ENCODE peak calls at places on chromosomes 12 and 14, in five cellular contexts. E, C, S, T and V are unnamed samples. For H3K4me1 and H3K27me3, the result is how much of the 10 kb centered on the place peaks cover.

GRCh38 chr12:14243941-14244340 is 121.5 kb upstream of the ATF7IP start:
- DNase-seq in E (no peak), C (no peak), S (no peak), T (no peak), V (no peak)

GRCh38 chr14:30389134-30389900 is 169.6 kb upstream of the G2E3 start:
- DNase-seq in E (no peak), C (no peak), S (peak), T (no peak), V (peak)

GRCh38 chr12:115451785-115452736 is 768.1 kb upstream of the TBX3 start:
- DNase-seq in E (peak), C (no peak), S (peak), T (peak), V (peak)

GRCh38 chr12:121299662-121300061 is 3.2 kb upstream of the CAMKK2 start:
- DNase-seq in E (no peak), C (no peak), S (no peak), T (no peak), V (no peak)

GRCh38 chr14:61438860-61439765 is 117.7 kb downstream of the PRKCH start:
- DNase-seq in E (peak), C (no peak), S (peak), T (no peak), V (peak)

GRCh38 chr12:49809369-49810158 is 18.6 kb downstream of the NCKAP5L start:
- DNase-seq in E (no peak), C (peak), S (peak), T (peak), V (peak)

GRCh38 chr12:109892748-109893147 is 7.3 kb upstream of the TCHP start:
- DNase-seq in E (no peak), C (no peak), S (no peak), T (no peak), V (no peak)

GRCh38 chr14:104187121-104187889 is 48.9 kb downstream of the KIF26A start:
- DNase-seq in E (no peak), C (no peak), S (no peak), T (no peak), V (no peak)

GRCh38 chr14:68143341-68143807 is 323.8 kb downstream of the RAD51B start:
- DNase-seq in E (peak), C (peak), S (peak), T (peak), V (peak)

GRCh38 chr14:22614240-22614799 is 16.2 kb downstream of the ABHD4 start:
- DNase-seq in E (peak), C (no peak), S (peak), T (peak), V (no peak)

GRCh38 chr12:49867580-49868341 is 24.9 kb upstream of the BCDIN3D start:
- DNase-seq in E (no peak), C (no peak), S (peak), T (peak), V (no peak)

GRCh38 chr14:74913393-74913792 is 9.7 kb downstream of the RPS6KL1 start:
- DNase-seq in E (no peak), C (no peak), S (no peak), T (no peak), V (no peak)

GRCh38 chr14:90893510-90893909 is 77.3 kb upstream of the TTC7B start:
- DNase-seq in E (no peak), C (no peak), S (no peak), T (no peak), V (no peak)

GRCh38 chr14:81157431-81157830 is 63.3 kb downstream of the GTF2A1 start:
- DNase-seq in E (no peak), C (no peak), S (peak), T (no peak), V (no peak)

GRCh38 chr14:104514156-104514848 is 65.3 kb upstream of the C14orf180 start:
- DNase-seq in E (no peak), C (no peak), S (no peak), T (no peak), V (peak)

GRCh38 chr14:100588671-100589070 is 1.5 kb upstream of the BEGAIN start:
- DNase-seq in E (no peak), C (no peak), S (no peak), T (peak), V (no peak)

GRCh38 chr12:130835436-130835835 is 3.6 kb downstream of the STX2 start:
- DNase-seq in E (no peak), C (no peak), S (no peak), T (no peak), V (no peak)

GRCh38 chr14:25055005-25055404 is 5.1 kb upstream of the STXBP6 start:
- DNase-seq in E (no peak), C (no peak), S (no peak), T (no peak), V (no peak)

GRCh38 chr14:104694991-104695659 is 5.7 kb downstream of the INF2 start:
- DNase-seq in E (no peak), C (no peak), S (peak), T (no peak), V (peak)

GRCh38 chr12:104828015-104828414 is 130.1 kb downstream of the SLC41A2 start:
- DNase-seq in E (no peak), C (no peak), S (no peak), T (no peak), V (peak)

GRCh38 chr12:108117163-108117849 is 11.8 kb upstream of the WSCD2 start:
- DNase-seq in E (no peak), C (no peak), S (no peak), T (no peak), V (no peak)

GRCh38 chr14:55938249-55938791 is 179.9 kb upstream of the PELI2 start:
- DNase-seq in E (peak), C (no peak), S (peak), T (no peak), V (peak)

GRCh38 chr14:65229431-65230286 is 127.3 kb upstream of the MAX start:
- DNase-seq in E (no peak), C (peak), S (peak), T (peak), V (peak)

GRCh38 chr12:28611115-28611435 is 420.8 kb downstream of the CCDC91 start:
- DNase-seq in E (peak), C (no peak), S (peak), T (no peak), V (no peak)

DNA sequence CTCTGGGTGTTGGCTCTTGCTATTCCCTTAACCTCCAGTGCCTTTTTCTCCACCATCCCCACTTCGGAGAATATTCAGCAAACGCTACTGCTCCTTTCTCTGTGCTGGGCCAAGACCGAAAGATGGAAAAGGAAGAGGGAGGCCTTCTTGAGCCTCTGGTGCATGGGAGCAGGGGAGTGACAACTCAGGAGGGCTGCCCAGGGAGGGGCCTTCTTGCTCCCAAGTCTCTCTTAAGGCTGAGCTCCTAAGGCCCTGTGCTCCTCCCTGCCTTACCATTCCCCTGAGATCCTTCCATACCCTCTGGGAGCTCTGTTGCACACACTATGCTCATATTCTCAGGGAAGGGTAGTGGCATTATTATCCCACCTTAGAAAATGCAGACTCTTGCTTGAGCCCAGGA is 34.9 kb downstream of the SH2B3 start:
- DNase-seq in E (no peak), C (no peak), S (no peak), T (no peak), V (no peak)
- H3K4me1 ChIP-seq in E (under half), C (under half), S (under half), T (under half), V (half or more)

DNA sequence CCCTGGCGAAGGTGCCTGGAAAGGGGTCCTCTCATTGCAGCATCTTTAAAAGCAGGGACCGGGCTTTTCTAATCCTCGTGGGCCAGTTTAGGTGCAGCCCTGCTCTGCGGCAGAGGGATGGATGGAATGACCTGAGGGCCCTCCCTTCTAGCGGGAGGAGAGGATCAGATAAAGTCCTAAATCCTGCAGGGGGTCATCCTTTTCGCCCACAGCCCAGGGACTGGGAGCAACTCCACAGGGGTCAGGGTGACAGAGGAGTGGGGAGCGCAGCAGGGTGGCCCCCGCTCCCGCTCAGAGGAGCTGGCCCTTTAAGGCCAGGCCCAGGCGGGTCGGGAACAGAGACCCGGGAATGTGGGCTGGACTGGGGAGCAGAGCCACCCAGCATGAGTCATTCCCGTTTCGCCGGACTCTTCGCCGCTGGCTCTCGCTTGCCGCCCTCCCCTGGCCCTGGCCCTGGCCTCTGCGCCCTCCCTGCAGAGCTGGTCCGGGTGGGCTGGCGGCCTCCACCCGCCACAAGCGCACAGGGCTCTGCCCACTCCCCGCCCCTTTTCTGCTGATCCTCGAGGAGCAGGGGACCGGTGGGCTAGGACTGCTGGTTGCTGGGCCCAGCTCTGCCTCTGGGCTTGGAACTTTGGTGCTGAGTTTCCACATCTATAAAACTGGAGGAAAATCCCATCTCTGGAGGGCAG is 92.9 kb downstream of the NINJ2 start:
- DNase-seq in E (peak), C (peak), S (peak), T (peak), V (peak)
- TF ChIP-seq CTCF in E (no peak), C (peak), S (no peak), T (peak), V (no peak)

GRCh38 chr12:6767301-6767591 is 1.1 kb downstream of the PTMS start:
- DNase-seq in E (no peak), C (no peak), S (no peak), T (no peak), V (no peak)

GRCh38 chr12:6767592-6768384 is 1.6 kb downstream of the PTMS start:
- DNase-seq in E (peak), C (no peak), S (peak), T (no peak), V (no peak)

GRCh38 chr12:6769003-6769389 is 2.8 kb downstream of the PTMS start:
- DNase-seq in E (peak), C (peak), S (peak), T (peak), V (peak)

GRCh38 chr12:6769681-6770080 is 2.6 kb upstream of the LAG3 start:
- DNase-seq in E (no peak), C (no peak), S (no peak), T (no peak), V (no peak)

GRCh38 chr12:6768385-6769002 is 2.3 kb downstream of the PTMS start:
- DNase-seq in E (peak), C (no peak), S (peak), T (no peak), V (no peak)
- H3K27me3 ChIP-seq in E (under half), C (under half), S (under half), T (under half), V (under half)

DNA sequence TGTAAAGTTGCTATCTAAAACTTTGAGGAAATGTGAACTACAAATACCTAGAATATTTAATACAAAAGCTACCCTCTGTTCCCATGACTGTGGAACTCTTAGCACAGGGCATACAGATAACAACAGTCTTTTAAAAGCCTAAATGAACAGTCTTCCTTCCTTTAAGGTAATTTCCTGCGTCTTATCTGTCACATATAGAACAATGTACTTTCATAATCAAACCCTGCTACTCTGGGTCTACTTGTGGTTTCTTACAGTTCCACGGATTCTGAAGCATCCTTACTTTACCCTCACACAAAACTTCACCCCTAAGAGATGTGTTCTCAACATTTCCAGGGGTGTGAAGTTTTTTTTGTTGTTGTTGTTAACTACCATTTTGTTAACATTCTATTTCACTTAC is 5.1 kb downstream of the PKP2 start:
- DNase-seq in E (no peak), C (no peak), S (no peak), T (no peak), V (no peak)
- H3K4me1 ChIP-seq in E (under half), C (under half), S (under half), T (under half), V (under half)

DNA sequence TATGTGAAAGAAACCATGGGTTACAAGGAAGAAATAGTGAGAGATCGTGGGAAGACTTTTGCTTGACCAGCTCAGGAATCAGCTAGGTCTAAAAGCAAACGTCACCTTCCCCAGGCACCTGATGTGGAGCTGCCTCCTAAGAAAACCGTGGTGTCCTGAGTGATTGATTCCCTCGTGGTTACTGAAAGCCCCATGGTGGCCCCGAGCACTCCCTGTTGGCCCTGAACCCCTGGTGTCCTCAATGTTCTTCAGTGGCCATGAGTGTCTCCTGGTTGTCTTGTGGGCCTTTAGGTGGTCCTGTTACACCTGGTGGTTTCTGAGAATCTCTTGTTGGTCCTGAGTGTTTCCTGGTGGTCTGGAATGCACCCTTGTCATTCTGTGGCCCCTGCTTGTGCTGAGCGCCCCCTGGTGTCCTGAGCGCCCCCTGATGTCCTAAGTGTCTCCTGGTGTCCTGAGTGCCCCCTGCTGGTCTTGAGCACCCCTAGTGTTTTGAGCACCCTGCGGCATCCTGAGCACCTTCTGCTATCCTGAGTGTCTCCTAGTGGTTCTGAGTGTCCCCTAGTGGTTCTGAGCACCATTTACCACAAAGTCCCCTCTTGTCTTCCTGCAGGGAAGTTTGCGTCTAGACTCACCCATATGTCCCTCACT is 518.7 kb downstream of the TMEM121 start:
- DNase-seq in E (no peak), C (no peak), S (no peak), T (no peak), V (no peak)
- TF ChIP-seq CTCF in E (peak), C (peak), S (no peak), T (no peak), V (peak)

GRCh38 chr12:26124491-26125450 is at the start of gene BHLHE41:
- DNase-seq in E (peak), C (peak), S (peak), T (peak), V (peak)
- H3K27me3 ChIP-seq in E (under half), C (under half), S (under half), T (under half), V (under half)